ENCODE peak calls at places on chromosomes 11 and 22, in ten cellular contexts. Q is stomach; S is AG10803; K is cardiac muscle cell; D is testis; N is heart right ventricle; X is hepatocyte; T is HCT116; C is CD8-positive, alpha-beta T cell; R is body of pancreas. P is an unnamed sample.

GRCh38 chr11:45560153-45560934 is 105.1 kb downstream of the CHST1 start:
- DNase-seq in X (no peak), D (peak; percentile 17), T (no peak), R (no peak), C (no peak), N (peak; percentile 42), Q (no peak), K (peak; percentile 11), S (no peak), P (peak; percentile 24)

GRCh38 chr22:37416806-37417205 is 10.5 kb downstream of the ELFN2 start:
- DNase-seq in K (peak; percentile 28), N (no peak), R (no peak), S (no peak), Q (no peak), D (peak; percentile 32), X (no peak), T (no peak), C (peak; percentile 33), P (no peak)

GRCh38 chr11:15406952-15407351 is 292.2 kb downstream of the INSC start:
- DNase-seq in C (no peak), X (peak; percentile 44), S (no peak), Q (no peak), K (no peak), T (no peak), D (no peak), N (no peak), R (no peak), P (no peak)

GRCh38 chr11:79461144-79461543 is 20.3 kb upstream of the TENM4 start:
- DNase-seq in R (no peak), S (peak; percentile 69), T (peak; percentile 1), C (no peak), K (peak; percentile 65), N (no peak), Q (no peak), X (peak; percentile 70), D (peak; percentile 64), P (peak; percentile 55)

GRCh38 chr11:132983289-132983688 is 549.0 kb downstream of the OPCML start:
- DNase-seq in T (no peak), D (no peak), Q (no peak), S (no peak), X (no peak), R (no peak), C (no peak), N (no peak), K (no peak), P (no peak)

GRCh38 chr11:102172127-102172848 is 62.0 kb downstream of the YAP1 start:
- DNase-seq in R (no peak), C (no peak), X (no peak), D (no peak), S (peak; percentile 81), K (no peak), T (no peak), N (no peak), Q (no peak), P (peak; percentile 82)

GRCh38 chr11:36306888-36307287 is 10.8 kb downstream of the PRR5L start:
- DNase-seq in R (no peak), X (peak; percentile 68), C (no peak), D (peak; percentile 26), T (peak; percentile 27), S (peak; percentile 41), N (no peak), Q (no peak), K (peak; percentile 23), P (peak; percentile 60)

GRCh38 chr22:40436460-40437431 is 66.4 kb downstream of the SGSM3 start:
- DNase-seq in K (peak; percentile 57), D (peak; percentile 77), X (peak; percentile 74), Q (no peak), C (no peak), T (peak; percentile 53), R (no peak), N (no peak), S (peak; percentile 63), P (peak; percentile 71)

GRCh38 chr11:131748146-131749050 is 378.0 kb downstream of the NTM start:
- DNase-seq in T (no peak), N (peak; percentile 30), S (peak; percentile 71), D (peak; percentile 74), K (peak; percentile 76), X (peak; percentile 83), C (no peak), R (peak; percentile 58), Q (peak; percentile 48), P (peak; percentile 80)

GRCh38 chr22:39492186-39492585 is 9.9 kb upstream of the MIEF1 start:
- DNase-seq in N (no peak), Q (no peak), R (no peak), K (no peak), C (no peak), X (no peak), D (no peak), T (no peak), S (no peak), P (no peak)

GRCh38 chr11:70764356-70764905 is 366.1 kb downstream of the CTTN start:
- DNase-seq in S (no peak), N (no peak), C (no peak), X (no peak), D (no peak), K (no peak), T (no peak), R (no peak), Q (no peak), P (no peak)

GRCh38 chr11:102640946-102641345 is 15.8 kb upstream of the MMP20 start:
- DNase-seq in C (no peak), R (no peak), X (peak; percentile 46), N (no peak), T (no peak), S (no peak), K (no peak), D (no peak), Q (no peak), P (no peak)

GRCh38 chr22:38832005-38832978 is 11.5 kb downstream of the NPTXR start:
- DNase-seq in T (no peak), C (no peak), K (no peak), N (no peak), D (peak; percentile 20), S (no peak), R (no peak), Q (no peak), X (no peak), P (no peak)

GRCh38 chr11:95512682-95513081 is 276.9 kb downstream of the FAM76B start:
- DNase-seq in Q (no peak), N (no peak), D (peak; percentile 71), C (no peak), R (no peak), S (peak; percentile 94), T (no peak), X (peak; percentile 79), K (no peak), P (peak; percentile 98)

GRCh38 chr11:786235-787083 is 3.4 kb downstream of the CEND1 start:
- DNase-seq in X (no peak), R (no peak), Q (no peak), D (peak; percentile 41), S (no peak), C (no peak), T (no peak), K (no peak), N (no peak), P (no peak)

DNA sequence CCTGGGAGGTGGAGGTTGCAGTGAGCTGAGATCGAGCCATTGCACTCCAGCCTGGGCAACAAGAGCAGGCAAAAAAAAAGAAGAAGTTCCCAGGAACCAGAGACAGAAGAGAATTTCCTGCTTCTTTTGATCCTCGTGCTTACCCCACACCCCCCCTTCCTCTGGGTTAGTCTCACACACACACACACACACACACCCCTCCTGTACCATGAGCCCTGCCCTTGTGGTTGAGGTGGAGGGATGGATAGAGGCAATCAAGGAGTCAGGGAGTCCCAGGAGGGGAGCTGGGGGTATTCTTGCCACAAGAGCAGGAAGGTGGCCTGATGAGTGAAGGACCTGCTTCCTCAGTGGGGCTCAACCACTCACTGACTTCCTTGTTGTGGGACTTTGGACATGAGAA is 4.2 kb upstream of the UBE2L6 start:
- DNase-seq in K (no peak), R (no peak), D (no peak), X (no peak), Q (no peak), T (no peak), N (no peak), C (no peak), S (no peak), P (no peak)
- TF ChIP-seq CTCF in K (no peak), R (no peak), D (no peak), X (no peak), Q (no peak), T (no peak), N (no peak), C (no peak), S (no peak), P (no peak)

GRCh38 chr11:57457643-57458023 is 2.7 kb upstream of the RTN4RL2 start:
- DNase-seq in R (no peak), D (no peak), S (no peak), K (no peak), C (no peak), N (no peak), Q (no peak), X (no peak), T (no peak), P (no peak)
- H3K4me3 ChIP-seq in R (no peak overlapping the region), D (no peak overlapping the region), S (no peak overlapping the region), K (no peak overlapping the region), C (peak overlapping the region; percentile 62), N (no peak overlapping the region), Q (no peak overlapping the region), X (no peak overlapping the region), T (peak overlapping the region; percentile 41), P (no peak overlapping the region)

GRCh38 chr11:65873280-65874156 is 918 bp upstream of the EFEMP2 start:
- DNase-seq in C (peak; percentile 93), S (peak; percentile 88), X (peak; percentile 98), D (peak; percentile 96), Q (peak; percentile 97), K (peak; percentile 96), T (peak; percentile 83), N (peak; percentile 96), R (peak; percentile 96), P (peak; percentile 88)

GRCh38 chr11:65870307-65870658 is 2.3 kb downstream of the EFEMP2 start:
- DNase-seq in K (no peak), D (no peak), X (no peak), R (no peak), N (no peak), T (no peak), C (peak; percentile 13), S (no peak), Q (no peak), P (no peak)

GRCh38 chr11:65872555-65873279 is at the start of gene EFEMP2:
- DNase-seq in D (no peak), S (peak; percentile 37), C (peak; percentile 17), X (peak; percentile 73), K (peak; percentile 80), R (no peak), T (no peak), Q (no peak), N (peak; percentile 60), P (no peak)

GRCh38 chr11:65870706-65871681 is 1.6 kb downstream of the EFEMP2 start:
- DNase-seq in N (peak; percentile 61), R (no peak), X (no peak), K (no peak), Q (no peak), D (no peak), T (no peak), C (peak; percentile 12), S (peak; percentile 29), P (no peak)

GRCh38 chr11:65871811-65872548 is 620 bp downstream of the EFEMP2 start:
- DNase-seq in X (peak; percentile 68), D (no peak), Q (no peak), K (peak; percentile 61), C (peak; percentile 11), N (no peak), T (no peak), R (no peak), S (peak; percentile 39), P (no peak)
- TF ChIP-seq CTCF in X (no peak), D (no peak), Q (no peak), K (peak; percentile 32), C (no peak), N (no peak), T (no peak), R (no peak), S (peak; percentile 23), P (peak; percentile 18)

GRCh38 chr11:120219157-120219934 is 8.5 kb downstream of the OAF start:
- DNase-seq in S (no peak), D (no peak), T (no peak), Q (no peak), X (no peak), R (no peak), N (peak; percentile 39), K (no peak), C (no peak), P (peak; percentile 59)
- H3K4me3 ChIP-seq in S (no peak overlapping the region), D (no peak overlapping the region), T (no peak overlapping the region), Q (no peak overlapping the region), X (no peak overlapping the region), R (no peak overlapping the region), N (no peak overlapping the region), K (no peak overlapping the region), C (no peak overlapping the region), P (no peak overlapping the region)

P was measured in fibroblast of mammary gland.